ENCODE peak calls at places on chromosomes 4 and X, in six cellular contexts. B is ovary, N is cardiac fibroblast, V is PC-3, E is fibroblast of mammary gland, L is psoas muscle. R is an unnamed sample.

GRCh38 chr4:74376888-74377483 is 12.0 kb downstream of the EREG start:
- DNase-seq in N (peak; percentile 89), V (peak; percentile 60), L (no peak), E (peak; percentile 85), B (no peak), R (no peak)

GRCh38 chrX:131752493-131753198 is 208.8 kb downstream of the OR13H1 start:
- DNase-seq in V (peak; percentile 60), E (peak; percentile 89), B (peak; percentile 84), N (no peak), L (peak; percentile 67), R (peak; percentile 80)

GRCh38 chr4:39529534-39529933 is 2.3 kb upstream of the UGDH start:
- DNase-seq in V (no peak), B (no peak), E (no peak), N (no peak), L (no peak), R (no peak)

GRCh38 chr4:124631760-124632159 is 80.8 kb downstream of the ANKRD50 start:
- DNase-seq in L (peak; percentile 15), V (peak; percentile 96), N (peak; percentile 97), B (no peak), E (peak; percentile 97), R (no peak)

GRCh38 chr4:100071531-100071930 is 118.7 kb downstream of the DDIT4L start:
- DNase-seq in E (no peak), B (no peak), L (no peak), N (no peak), V (no peak), R (no peak)

GRCh38 chr4:76305033-76305687 is 1.4 kb upstream of the STBD1 start:
- DNase-seq in L (no peak), E (no peak), V (no peak), N (no peak), B (no peak), R (no peak)

GRCh38 chr4:119300388-119301131 is 21.4 kb downstream of the FABP2 start:
- DNase-seq in E (peak; percentile 87), N (peak; percentile 94), V (peak; percentile 93), L (peak; percentile 96), B (peak; percentile 93), R (peak; percentile 86)

GRCh38 chr4:52057196-52057595 is 6.1 kb downstream of the SPATA18 start:
- DNase-seq in B (no peak), L (no peak), E (peak; percentile 18), V (no peak), N (no peak), R (no peak)

GRCh38 chr4:242121-242848 is 63.0 kb downstream of the ZNF732 start:
- DNase-seq in E (peak; percentile 52), L (peak; percentile 40), V (peak; percentile 74), N (peak; percentile 86), B (peak; percentile 56), R (peak; percentile 65)

GRCh38 chr4:102299708-102300107 is 45.6 kb downstream of the SLC39A8 start:
- DNase-seq in V (peak; percentile 55), E (peak; percentile 45), N (peak; percentile 69), L (no peak), B (peak; percentile 10), R (peak; percentile 35)

GRCh38 chr4:142845293-142846070 is 619 bp downstream of the INPP4B start:
- DNase-seq in V (peak; percentile 27), E (no peak), B (peak; percentile 26), N (peak; percentile 20), L (peak; percentile 14), R (peak; percentile 45)

GRCh38 chr4:772118-772517 is 53.8 kb downstream of the CPLX1 start:
- DNase-seq in V (no peak), N (no peak), L (peak; percentile 10), B (no peak), E (peak; percentile 56), R (no peak)

GRCh38 chr4:69830529-69831269 is 29.2 kb downstream of the SULT1E1 start:
- DNase-seq in N (peak; percentile 45), V (peak; percentile 83), E (peak; percentile 84), L (no peak), B (no peak), R (no peak)

GRCh38 chrX:149630681-149631292 is 805 bp downstream of the TMEM185A start:
- DNase-seq in L (no peak), V (peak; percentile 42), N (peak; percentile 59), E (peak; percentile 47), B (no peak), R (no peak)

GRCh38 chr4:46886711-46887110 is 22.3 kb downstream of the COX7B2 start:
- DNase-seq in V (peak; percentile 38), B (no peak), L (no peak), E (peak; percentile 6), N (peak; percentile 34), R (no peak)
- TF ChIP-seq CTCF in V (peak; percentile 52), B (no peak), L (no peak), E (peak; percentile 20), N (peak; percentile 41), R (peak; percentile 28)

GRCh38 chr4:92234393-92235176 is 69.2 kb upstream of the GRID2 start:
- DNase-seq in V (peak; percentile 98), N (peak; percentile 99), B (no peak), E (peak; percentile 91), L (no peak), R (no peak)
- TF ChIP-seq CTCF in V (no peak), N (no peak), B (no peak), E (no peak), L (no peak), R (no peak)

GRCh38 chr4:174265917-174266316 is 17.6 kb downstream of the FBXO8 start:
- DNase-seq in B (no peak), V (no peak), L (no peak), E (no peak), N (no peak), R (no peak)
- TF ChIP-seq CTCF in B (no peak), V (no peak), L (no peak), E (no peak), N (no peak), R (no peak)

GRCh38 chr4:169620846-169621228 is 459 bp downstream of the CLCN3 start:
- DNase-seq in N (peak; percentile 44), B (peak; percentile 17), E (peak; percentile 26), L (no peak), V (peak; percentile 10), R (peak; percentile 24)

GRCh38 chr4:169619958-169620845 is at the start of gene CLCN3:
- DNase-seq in L (peak; percentile 97), B (peak; percentile 98), E (peak; percentile 96), V (peak; percentile 98), N (peak; percentile 96), R (peak; percentile 90)

GRCh38 chr4:169618286-169618685 is 2.1 kb upstream of the CLCN3 start:
- DNase-seq in E (peak; percentile 59), B (no peak), N (peak; percentile 51), V (peak; percentile 9), L (no peak), R (no peak)

GRCh38 chr4:169618986-169619385 is 1.4 kb upstream of the CLCN3 start:
- DNase-seq in E (no peak), B (no peak), L (no peak), N (no peak), V (no peak), R (no peak)

DNA sequence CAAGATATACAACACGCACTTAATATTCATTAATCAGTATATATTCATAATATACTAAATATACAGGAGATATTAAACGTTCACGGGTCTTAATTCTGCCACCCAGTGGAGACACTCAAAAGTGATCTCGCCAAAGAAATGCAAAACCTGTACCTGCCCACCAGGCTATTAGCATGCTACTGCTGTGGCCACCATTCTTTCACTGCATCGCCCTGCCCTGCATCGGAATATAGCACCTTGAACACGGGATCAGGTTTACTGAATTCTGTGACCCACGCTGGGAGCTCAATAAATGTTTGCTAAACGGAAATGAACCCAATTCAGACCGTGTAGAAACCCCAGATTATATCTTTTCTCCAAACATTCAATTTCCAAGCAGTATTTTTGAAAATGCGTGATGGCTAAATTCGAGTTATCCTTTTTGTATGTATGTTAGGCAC is 840 bp upstream of the CLCN3 start:
- DNase-seq in E (peak; percentile 59), N (peak; percentile 69), B (peak; percentile 17), V (peak; percentile 72), L (no peak), R (no peak)
- TF ChIP-seq CTCF in E (peak; percentile 59), N (peak; percentile 61), B (no peak), V (peak; percentile 48), L (peak; percentile 63), R (peak; percentile 55)

R was measured in dorsolateral prefrontal cortex.